ENCODE peak calls at places on chromosomes 1 and 21, in six cellular contexts. C is transverse colon, H is heart left ventricle, I is cardiac muscle cell, O is skeletal muscle cell, M is MG63. X is an unnamed sample.

GRCh38 chr1:233079586-233079985 is 129.2 kb downstream of the NTPCR start:
- DNase-seq in C (no peak), I (no peak), H (no peak), M (no peak), O (no peak), X (no peak)

GRCh38 chr21:30625449-30625848 is 5.0 kb downstream of the KRTAP20-4 start:
- DNase-seq in O (no peak), H (no peak), C (no peak), I (no peak), M (no peak), X (no peak)

GRCh38 chr1:115089443-115090340 is at the start of gene TSPAN2:
- DNase-seq in I (peak), H (peak), O (no peak), C (peak), M (peak), X (peak)

GRCh38 chr1:234111458-234112142 is 207.1 kb downstream of the SLC35F3 start:
- DNase-seq in H (peak), I (peak), O (no peak), C (no peak), M (peak), X (no peak)

GRCh38 chr1:203367051-203367450 is 16.1 kb upstream of the FMOD start:
- DNase-seq in I (no peak), M (no peak), O (no peak), C (no peak), H (no peak), X (no peak)

GRCh38 chr21:44892536-44893277 is 19.2 kb upstream of the PTTG1IP start:
- DNase-seq in M (peak), H (no peak), I (peak), C (peak), O (no peak), X (peak)

GRCh38 chr1:215360786-215361185 is 206.3 kb upstream of the KCTD3 start:
- DNase-seq in H (no peak), O (no peak), I (no peak), M (no peak), C (no peak), X (no peak)

GRCh38 chr1:27536004-27536757 is 46.2 kb upstream of the WASF2 start:
- DNase-seq in C (no peak), H (no peak), I (no peak), O (no peak), M (no peak), X (no peak)

GRCh38 chr1:19110266-19110927 is 99.7 kb downstream of the UBR4 start:
- DNase-seq in I (no peak), O (no peak), H (no peak), M (no peak), C (no peak), X (no peak)

GRCh38 chr1:180503274-180503862 is 991 bp upstream of the ACBD6 start:
- DNase-seq in H (no peak), M (no peak), O (no peak), I (peak), C (peak), X (peak)

GRCh38 chr21:44874497-44875331 is 1.2 kb upstream of the PTTG1IP start:
- DNase-seq in H (peak), M (peak), C (peak), I (peak), O (no peak), X (peak)

GRCh38 chr1:97918961-97919360 is 1.9 kb downstream of the DPYD start:
- DNase-seq in O (no peak), H (no peak), C (no peak), I (no peak), M (no peak), X (no peak)
- H3K4me3 ChIP-seq in O (peak), H (peak), C (no peak), I (no peak), M (peak), X (no peak)

DNA sequence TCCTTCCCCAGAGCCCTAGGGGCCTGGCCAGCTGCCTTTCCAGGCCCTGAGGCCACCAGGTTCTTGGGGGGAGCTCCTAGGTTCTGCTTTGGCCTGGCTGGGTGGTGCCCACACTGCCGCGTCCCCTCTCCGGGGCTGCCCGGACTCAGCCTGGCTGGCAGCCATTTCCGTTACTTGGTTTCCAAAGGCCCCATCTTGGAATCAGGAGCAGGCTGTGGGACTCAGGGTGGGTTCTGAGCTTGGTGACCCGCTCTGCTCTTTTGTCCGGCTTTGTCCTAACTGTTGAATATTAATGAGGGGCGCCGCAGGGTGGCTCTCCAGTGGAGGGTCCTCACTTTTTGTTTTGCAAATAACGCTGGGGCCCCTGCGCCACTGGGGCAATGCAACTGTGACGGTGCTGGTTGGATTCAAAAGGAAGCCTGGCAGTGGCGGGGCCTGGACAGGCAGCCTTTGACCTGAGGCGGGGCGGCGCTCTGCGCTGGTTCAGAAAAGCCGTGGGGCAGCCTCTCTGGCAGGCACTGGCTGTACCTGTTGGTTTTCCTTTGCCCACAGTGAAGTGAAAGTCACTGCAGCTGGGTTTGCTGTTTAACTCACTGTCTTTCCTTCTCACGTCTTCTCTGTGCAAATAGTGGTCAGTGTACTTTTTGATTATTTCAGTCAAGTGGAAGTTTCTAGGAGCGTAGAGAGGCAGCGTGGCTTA is 20.2 kb downstream of the SKI start:
- DNase-seq in I (no peak), O (no peak), M (no peak), H (peak), C (peak), X (peak)
- H3K4me3 ChIP-seq in I (no peak), O (no peak), M (no peak), H (no peak), C (no peak), X (no peak)

GRCh38 chr1:68049941-68050878 is at the start of gene DIRAS3:
- DNase-seq in C (no peak), I (peak), M (peak), H (no peak), O (peak), X (peak)

GRCh38 chr1:68045511-68046180 is 4.8 kb downstream of the DIRAS3 start:
- DNase-seq in O (no peak), M (no peak), H (no peak), I (no peak), C (no peak), X (no peak)

GRCh38 chr1:68047659-68048026 is 2.8 kb downstream of the DIRAS3 start:
- DNase-seq in M (no peak), O (no peak), I (no peak), H (no peak), C (no peak), X (no peak)

GRCh38 chr1:68046423-68046822 is 4.0 kb downstream of the DIRAS3 start:
- DNase-seq in C (no peak), I (no peak), H (no peak), M (no peak), O (no peak), X (no peak)

GRCh38 chr1:68046885-68047658 is 3.4 kb downstream of the DIRAS3 start:
- DNase-seq in C (no peak), I (no peak), O (no peak), H (no peak), M (no peak), X (no peak)
- H3K4me3 ChIP-seq in C (no peak), I (no peak), O (no peak), H (no peak), M (no peak), X (no peak)

GRCh38 chr1:82445827-82446226 is 645.1 kb downstream of the ADGRL2 start:
- DNase-seq in C (no peak), O (no peak), M (no peak), H (no peak), I (no peak), X (no peak)

GRCh38 chr1:82445132-82445531 is 644.4 kb downstream of the ADGRL2 start:
- DNase-seq in H (no peak), C (no peak), I (no peak), M (no peak), O (no peak), X (no peak)

GRCh38 chr1:82446251-82446650 is 645.5 kb downstream of the ADGRL2 start:
- DNase-seq in I (peak), M (no peak), H (no peak), O (no peak), C (no peak), X (no peak)

GRCh38 chr1:82449671-82450070 is 648.9 kb downstream of the ADGRL2 start:
- DNase-seq in H (no peak), O (peak), I (no peak), M (no peak), C (no peak), X (no peak)

DNA sequence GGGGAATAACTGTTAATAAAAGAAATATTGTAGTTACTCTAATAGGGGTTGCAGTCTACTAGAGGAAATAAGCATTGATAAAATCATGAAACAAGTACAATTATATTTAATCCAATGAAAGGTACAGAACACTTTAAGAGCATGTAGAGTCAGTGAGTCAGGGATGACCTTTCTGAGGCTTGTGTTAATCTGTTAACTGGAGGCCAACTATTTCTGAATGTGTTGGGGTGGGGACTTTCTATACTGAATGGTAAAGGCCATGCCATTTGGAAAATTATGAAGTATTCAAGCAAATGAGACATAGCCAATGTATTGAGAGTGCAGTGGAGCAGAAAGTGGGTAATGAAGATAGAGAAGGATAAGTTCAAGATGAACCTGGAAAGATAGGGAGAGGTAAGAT is 646.2 kb downstream of the ADGRL2 start:
- DNase-seq in H (no peak), O (no peak), M (no peak), I (no peak), C (no peak), X (no peak)
- H3K4me3 ChIP-seq in H (no peak), O (no peak), M (no peak), I (no peak), C (no peak), X (no peak)

GRCh38 chr21:43658769-43659135 is 536 bp downstream of the HSF2BP start:
- DNase-seq in M (no peak), I (no peak), H (no peak), O (no peak), C (no peak), X (peak)
- H3K4me3 ChIP-seq in M (peak), I (no peak), H (peak), O (no peak), C (no peak), X (peak)

GRCh38 chr1:40784141-40784770 is 669 bp downstream of the KCNQ4 start:
- DNase-seq in C (no peak), M (no peak), H (no peak), O (no peak), I (no peak), X (peak)

GRCh38 chr1:40783001-40783905 is at the start of gene KCNQ4:
- DNase-seq in M (peak), H (peak), C (peak), O (no peak), I (no peak), X (peak)

GRCh38 chr1:40786171-40786994 is 2.8 kb downstream of the KCNQ4 start:
- DNase-seq in I (no peak), M (no peak), H (no peak), C (no peak), O (no peak), X (no peak)

GRCh38 chr1:40785446-40785845 is 1.9 kb downstream of the KCNQ4 start:
- DNase-seq in O (no peak), M (no peak), I (no peak), C (no peak), H (no peak), X (no peak)

GRCh38 chr1:40784771-40785151 is 1.2 kb downstream of the KCNQ4 start:
- DNase-seq in C (no peak), O (no peak), M (no peak), H (no peak), I (no peak), X (peak)
- H3K4me3 ChIP-seq in C (peak), O (no peak), M (no peak), H (peak), I (no peak), X (peak)